ENCODE peak calls at places on chromosomes 4 and X, in seven cellular contexts. P, R, N, H, U, K and W are unnamed samples.

GRCh38 chr4:86482851-86483490 is 111.1 kb upstream of the PTPN13 start:
- DNase-seq in P (peak), R (no peak), N (no peak), H (no peak), U (no peak), K (no peak), W (no peak)

GRCh38 chrX:55240788-55241187 is 20.6 kb downstream of the PAGE5 start:
- DNase-seq in P (no peak), R (no peak), N (no peak), H (no peak), U (no peak), K (no peak), W (no peak)

GRCh38 chr4:144294211-144294610 is 153.7 kb upstream of the GYPA start:
- DNase-seq in P (no peak), R (no peak), N (no peak), H (no peak), U (no peak), K (no peak), W (no peak)

GRCh38 chr4:36024901-36025610 is 219.3 kb downstream of the ARAP2 start:
- DNase-seq in P (no peak), R (no peak), N (no peak), H (no peak), U (no peak), K (no peak), W (no peak)

GRCh38 chr4:139028191-139028661 is 12.6 kb downstream of the NOCT start:
- DNase-seq in P (peak), R (no peak), N (no peak), H (no peak), U (no peak), K (peak), W (no peak)

GRCh38 chr4:71411976-71412375 is 73.2 kb downstream of the SLC4A4 start:
- DNase-seq in P (no peak), R (peak), N (no peak), H (no peak), U (no peak), K (no peak), W (no peak)

GRCh38 chr4:118981839-118982381 is 93.3 kb downstream of the SYNPO2 start:
- DNase-seq in P (peak), R (peak), N (no peak), H (peak), U (peak), K (peak), W (peak)

GRCh38 chrX:106007815-106008214 is 30.7 kb downstream of the SERPINA7 start:
- DNase-seq in P (no peak), R (no peak), N (no peak), H (no peak), U (no peak), K (no peak), W (no peak)

DNA sequence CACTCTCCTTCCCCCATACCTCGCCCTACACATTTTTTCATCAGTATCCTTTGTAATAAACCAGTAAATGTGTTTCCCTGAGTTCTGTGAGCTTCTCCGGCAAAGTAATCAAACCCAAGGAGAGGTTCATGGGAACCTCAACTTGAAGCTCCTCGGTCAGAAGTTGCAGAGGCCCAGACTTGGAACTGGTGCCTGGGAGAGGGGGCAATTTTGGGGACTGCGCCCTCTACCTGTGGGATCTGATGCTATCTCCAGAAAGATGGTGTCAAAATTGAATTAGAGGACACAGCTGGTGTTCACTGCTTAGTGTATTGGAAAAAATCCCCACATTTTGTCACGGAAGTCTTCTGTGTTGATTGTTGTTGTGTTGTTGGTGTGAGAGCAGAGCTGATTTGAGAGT is 70.6 kb downstream of the ATP11C start:
- DNase-seq in P (no peak), R (no peak), N (no peak), H (no peak), U (no peak), K (no peak), W (no peak)
- TF ChIP-seq CTCF in P (peak), R (no peak), N (no peak), H (no peak), U (no peak), K (no peak), W (no peak)

GRCh38 chrX:155263854-155264628 is at the start of gene RAB39B:
- DNase-seq in P (peak), R (peak), N (no peak), H (peak), U (peak), K (peak), W (peak)

GRCh38 chrX:155259752-155260151 is 4.5 kb downstream of the RAB39B start:
- DNase-seq in P (no peak), R (no peak), N (no peak), H (no peak), U (no peak), K (no peak), W (no peak)

GRCh38 chrX:155266446-155266845 is 2.2 kb upstream of the RAB39B start:
- DNase-seq in P (no peak), R (no peak), N (no peak), H (no peak), U (no peak), K (no peak), W (no peak)

GRCh38 chrX:155262970-155263754 is 1.1 kb downstream of the RAB39B start:
- DNase-seq in P (no peak), R (no peak), N (no peak), H (no peak), U (no peak), K (no peak), W (no peak)
- H3K4me3 ChIP-seq in P (peak), R (no peak), N (no peak), H (no peak), U (no peak), K (no peak), W (no peak)

DNA sequence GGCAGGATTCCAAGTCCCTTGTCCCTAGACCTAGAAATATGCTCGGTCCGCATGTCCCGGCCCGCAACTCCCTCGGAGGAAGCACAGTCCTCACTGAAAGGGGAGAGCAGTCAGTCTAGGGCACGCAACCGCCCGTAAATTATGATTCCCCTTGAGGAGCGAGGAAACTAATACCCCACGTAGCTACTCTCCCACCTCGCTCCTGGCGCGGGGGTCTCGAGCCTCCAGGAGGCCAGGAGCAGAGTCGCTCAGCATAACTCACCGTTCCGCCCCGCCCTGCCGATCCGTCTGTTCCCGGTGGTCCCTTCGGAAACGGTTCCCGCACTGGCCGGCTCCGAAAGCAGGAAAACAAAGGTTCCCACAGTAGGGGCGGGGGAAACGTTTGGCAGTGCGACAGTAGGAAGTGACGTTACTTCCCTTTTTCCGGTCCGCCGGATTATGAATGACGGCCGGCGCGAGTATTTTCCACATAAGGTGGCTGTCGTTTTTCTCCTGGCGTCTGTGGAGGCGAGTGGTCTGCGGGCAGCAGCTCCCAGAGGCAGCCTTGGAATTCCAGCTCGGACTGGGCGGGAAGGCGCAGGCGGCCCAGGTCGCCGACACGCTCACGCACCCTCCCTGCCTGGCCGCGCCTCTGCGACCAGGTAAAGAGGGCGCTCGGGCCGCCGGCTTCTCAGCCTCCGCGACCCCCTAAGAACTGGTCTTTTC is at the start of the genes GSTCD and INTS12:
- DNase-seq in P (peak), R (peak), N (peak), H (peak), U (peak), K (peak), W (peak)
- TF ChIP-seq CTCF in P (peak), R (no peak), N (no peak), H (no peak), U (no peak), K (no peak), W (no peak)

GRCh38 chrX:23332101-23332887 is 2.4 kb upstream of the PTCHD1 start:
- DNase-seq in P (peak), R (no peak), N (no peak), H (no peak), U (peak), K (peak), W (no peak)

GRCh38 chrX:23334536-23334870 is at the start of gene PTCHD1:
- DNase-seq in P (no peak), R (no peak), N (no peak), H (no peak), U (no peak), K (no peak), W (no peak)

GRCh38 chrX:23333842-23334535 is 660 bp upstream of the PTCHD1 start:
- DNase-seq in P (peak), R (no peak), N (no peak), H (no peak), U (peak), K (peak), W (no peak)

GRCh38 chrX:23332888-23333821 is 1.5 kb upstream of the PTCHD1 start:
- DNase-seq in P (peak), R (no peak), N (no peak), H (no peak), U (peak), K (peak), W (no peak)

DNA sequence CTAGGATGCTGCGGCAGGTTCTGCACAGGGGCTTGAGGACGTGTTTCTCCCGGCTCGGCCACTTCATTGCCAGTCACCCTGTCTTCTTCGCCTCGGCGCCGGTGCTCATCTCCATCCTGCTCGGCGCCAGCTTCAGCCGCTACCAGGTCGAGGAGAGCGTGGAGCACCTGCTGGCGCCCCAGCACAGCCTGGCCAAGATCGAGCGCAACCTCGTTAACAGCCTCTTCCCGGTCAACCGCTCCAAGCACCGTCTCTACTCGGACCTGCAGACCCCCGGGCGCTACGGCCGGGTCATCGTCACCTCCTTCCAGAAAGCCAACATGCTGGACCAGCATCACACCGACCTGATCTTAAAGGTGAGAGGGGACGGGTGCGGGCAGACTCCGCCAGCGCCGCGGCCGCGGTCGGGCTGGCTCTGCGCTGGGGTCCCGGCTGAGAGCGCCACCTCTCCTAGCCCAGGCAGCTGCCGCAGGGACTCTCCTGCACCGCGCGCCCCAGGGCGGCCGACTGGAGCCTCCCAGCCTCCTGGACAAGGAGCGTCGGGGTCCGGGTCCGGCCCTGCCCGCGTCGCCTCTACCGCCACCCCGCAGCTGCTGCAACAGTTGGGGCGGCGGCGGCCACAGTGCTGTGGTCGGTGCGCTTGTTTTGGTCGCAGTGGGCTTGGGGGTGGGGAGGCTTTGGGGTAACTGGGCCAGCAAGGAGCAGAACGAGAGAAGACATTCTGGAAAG is 386 bp downstream of the PTCHD1 start:
- DNase-seq in P (peak), R (no peak), N (no peak), H (no peak), U (no peak), K (peak), W (no peak)
- H3K4me3 ChIP-seq in P (peak), R (peak), N (peak), H (no peak), U (peak), K (no peak), W (no peak)

GRCh38 chrX:16578218-16578617 is 71.7 kb upstream of the S100G start:
- DNase-seq in P (peak), R (no peak), N (no peak), H (peak), U (no peak), K (no peak), W (peak)
- TF ChIP-seq CTCF in P (no peak), R (no peak), N (no peak), H (no peak), U (no peak), K (no peak), W (no peak)

DNA sequence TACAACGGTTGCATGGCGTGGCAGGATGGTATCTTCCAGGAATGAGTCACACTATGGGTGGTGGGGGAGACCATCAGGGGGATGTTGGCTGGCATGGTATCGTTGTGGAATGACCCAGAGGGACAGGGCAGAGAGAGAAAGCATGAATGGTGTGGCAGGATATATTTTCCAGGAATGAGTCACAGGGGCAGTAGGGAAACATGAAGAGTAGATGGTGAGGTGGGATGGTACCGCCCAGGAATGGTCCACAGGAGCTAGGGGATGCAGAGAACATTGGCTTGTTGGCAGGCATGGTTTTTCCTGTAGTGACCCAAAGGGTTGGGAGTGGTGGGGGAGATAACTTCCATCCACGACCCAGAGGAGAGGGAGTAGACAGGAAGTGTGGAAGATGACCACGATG is 62.4 kb downstream of the MAOA start:
- DNase-seq in P (no peak), R (no peak), N (no peak), H (no peak), U (no peak), K (no peak), W (no peak)
- H3K4me3 ChIP-seq in P (no peak), R (no peak), N (no peak), H (no peak), U (no peak), K (no peak), W (no peak)